ENCODE peak calls at places on chromosome 20, in four cellular contexts. X, R, U and A are unnamed samples.

GRCh38 chr20:9389321-9389720 is 125.1 kb upstream of the LAMP5 start:
- DNase-seq in X (no peak), R (no peak), U (no peak), A (no peak)

GRCh38 chr20:42565106-42565990 is 624.4 kb downstream of the PTPRT start:
- DNase-seq in X (no peak), R (no peak), U (no peak), A (no peak)

GRCh38 chr20:47379433-47380150 is 23.1 kb upstream of the ZMYND8 start:
- DNase-seq in X (no peak), R (no peak), U (no peak), A (peak)

GRCh38 chr20:24779166-24779565 is 169.9 kb upstream of the CST7 start:
- DNase-seq in X (no peak), R (peak), U (peak), A (no peak)

GRCh38 chr20:5504061-5504739 is 187.4 kb upstream of the PROKR2 start:
- DNase-seq in X (peak), R (peak), U (peak), A (peak)

GRCh38 chr20:18977441-18977840 is 163.9 kb downstream of the SCP2D1 start:
- DNase-seq in X (no peak), R (no peak), U (no peak), A (no peak)

GRCh38 chr20:47350691-47351545 is 5.6 kb downstream of the ZMYND8 start:
- DNase-seq in X (no peak), R (no peak), U (no peak), A (no peak)

GRCh38 chr20:17651761-17652388 is 30.2 kb downstream of the RRBP1 start:
- DNase-seq in X (no peak), R (peak), U (no peak), A (no peak)

GRCh38 chr20:10982692-10983091 is 308.9 kb upstream of the JAG1 start:
- DNase-seq in X (peak), R (no peak), U (peak), A (peak)

GRCh38 chr20:32737371-32738223 is 5.7 kb downstream of the COMMD7 start:
- DNase-seq in X (no peak), R (no peak), U (no peak), A (peak)

GRCh38 chr20:50276119-50277063 is 85.8 kb downstream of the CEBPB start:
- DNase-seq in X (no peak), R (peak), U (no peak), A (no peak)

GRCh38 chr20:32983459-32984112 is 20.6 kb downstream of the SUN5 start:
- DNase-seq in X (no peak), R (no peak), U (no peak), A (no peak)

GRCh38 chr20:22797103-22797502 is 212.7 kb upstream of the FOXA2 start:
- DNase-seq in X (no peak), R (no peak), U (no peak), A (no peak)

GRCh38 chr20:52302736-52303135 is 111.2 kb upstream of the ZFP64 start:
- DNase-seq in X (no peak), R (no peak), U (no peak), A (no peak)

GRCh38 chr20:53937330-53937729 is 133.1 kb downstream of the BCAS1 start:
- DNase-seq in X (no peak), R (no peak), U (no peak), A (no peak)

GRCh38 chr20:53937929-53938367 is 132.4 kb downstream of the BCAS1 start:
- DNase-seq in X (no peak), R (no peak), U (no peak), A (no peak)

GRCh38 chr20:53934421-53935352 is 135.7 kb downstream of the BCAS1 start:
- DNase-seq in X (peak), R (no peak), U (no peak), A (no peak)

GRCh38 chr20:53933232-53933846 is 137.1 kb downstream of the BCAS1 start:
- DNase-seq in X (no peak), R (no peak), U (no peak), A (no peak)

GRCh38 chr20:53935353-53936084 is 134.9 kb downstream of the BCAS1 start:
- DNase-seq in X (no peak), R (no peak), U (no peak), A (no peak)
- H3K4me3 ChIP-seq in X (no peak), R (no peak), U (no peak), A (no peak)

GRCh38 chr20:41139227-41140093 is 2.1 kb downstream of the PLCG1 start:
- DNase-seq in X (no peak), R (no peak), U (no peak), A (no peak)
- H3K4me3 ChIP-seq in X (peak), R (no peak), U (peak), A (peak)

DNA sequence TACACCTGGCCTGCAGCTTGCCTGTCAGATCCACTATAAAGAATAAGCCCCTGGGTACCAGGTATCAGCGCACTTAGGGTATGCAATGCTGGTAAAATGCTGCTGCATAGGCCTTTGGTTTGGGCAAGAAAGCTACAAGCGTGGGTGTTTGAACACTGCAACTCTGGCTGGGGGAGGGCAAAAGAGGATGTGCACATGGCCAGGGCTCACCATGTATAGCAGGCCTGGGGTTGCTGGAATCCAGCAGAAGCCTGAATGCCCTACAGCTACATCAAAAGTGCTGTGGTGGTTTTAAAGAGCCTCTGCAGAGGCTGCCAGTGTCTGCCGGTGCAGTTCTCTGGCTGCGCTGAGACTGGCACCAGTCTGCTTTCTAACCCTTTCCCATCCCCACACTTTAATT is 51.7 kb downstream of the UQCC1 start:
- DNase-seq in X (no peak), R (no peak), U (no peak), A (no peak)
- H3K4me3 ChIP-seq in X (no peak), R (no peak), U (no peak), A (no peak)

DNA sequence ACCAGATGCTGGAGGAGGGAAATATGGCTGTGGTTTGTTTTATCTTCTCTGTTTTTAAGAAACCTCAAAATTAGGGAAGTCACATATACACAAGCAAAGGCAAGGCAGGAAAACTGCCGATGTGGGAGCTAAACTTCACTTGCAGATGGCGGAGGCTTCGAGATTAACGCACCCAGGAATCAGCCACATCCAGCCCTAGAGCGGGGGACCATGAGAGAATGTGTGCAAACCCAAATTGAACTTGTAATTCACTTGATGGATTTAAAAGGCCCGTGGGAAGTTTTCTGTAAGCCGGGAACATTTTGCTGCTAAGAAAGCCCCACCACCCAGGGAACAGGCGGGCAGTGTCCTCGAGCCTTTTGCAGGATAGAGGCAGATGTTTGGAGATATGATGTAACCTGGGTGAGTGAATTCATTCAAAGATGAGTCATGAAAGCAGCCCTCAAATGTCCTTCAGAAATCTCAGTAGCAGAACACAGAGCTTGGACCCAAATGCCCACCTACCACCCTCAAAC is 39.9 kb downstream of the PREX1 start:
- DNase-seq in X (no peak), R (no peak), U (no peak), A (no peak)
- H3K4me3 ChIP-seq in X (no peak), R (no peak), U (no peak), A (no peak)

GRCh38 chr20:34808583-34808982 is 16.9 kb downstream of the NCOA6 start:
- DNase-seq in X (no peak), R (no peak), U (no peak), A (no peak)
- H3K4me3 ChIP-seq in X (no peak), R (no peak), U (no peak), A (no peak)

GRCh38 chr20:55782861-55783260 is 222.5 kb downstream of the CBLN4 start:
- DNase-seq in X (no peak), R (no peak), U (no peak), A (no peak)
- H3K4me3 ChIP-seq in X (no peak), R (no peak), U (no peak), A (no peak)